ENCODE peak calls at places on chromosomes 3 and 15, in eight cellular contexts. Y, I, G, C, H, S, E and T are unnamed samples.

GRCh38 chr15:78204351-78205309 is 29.7 kb downstream of the ACSBG1 start:
- DNase-seq in S (peak; percentile 43), H (peak; percentile 81), C (no peak), I (no peak), Y (peak; percentile 34), G (peak; percentile 12), E (no peak), T (no peak)

GRCh38 chr3:122000936-122001605 is 21.0 kb downstream of the ILDR1 start:
- DNase-seq in S (no peak), C (no peak), G (no peak), H (no peak), I (no peak), Y (peak; percentile 57), E (no peak), T (no peak)

GRCh38 chr3:142646020-142646783 is 50.0 kb downstream of the PLS1 start:
- DNase-seq in C (no peak), E (no peak), H (no peak), I (no peak), S (no peak), Y (no peak), G (no peak), T (no peak)

GRCh38 chr15:58839485-58839884 is 68.4 kb downstream of the MINDY2 start:
- DNase-seq in C (no peak), Y (peak; percentile 25), S (no peak), G (no peak), I (no peak), E (no peak), H (no peak), T (peak; percentile 7)

GRCh38 chr3:116153174-116153573 is 292.1 kb downstream of the LSAMP start:
- DNase-seq in E (no peak), G (no peak), S (no peak), I (no peak), C (no peak), Y (no peak), H (no peak), T (no peak)

GRCh38 chr3:77460326-77460725 is 420.4 kb downstream of the ROBO2 start:
- DNase-seq in H (no peak), S (no peak), Y (no peak), I (no peak), G (no peak), E (no peak), C (no peak), T (no peak)

GRCh38 chr3:12879191-12879815 is 37.9 kb upstream of the RPL32 start:
- DNase-seq in S (no peak), I (no peak), H (no peak), E (no peak), G (no peak), C (no peak), Y (no peak), T (no peak)

GRCh38 chr3:16388850-16389411 is 123.9 kb downstream of the OXNAD1 start:
- DNase-seq in I (no peak), S (peak; percentile 54), G (no peak), Y (no peak), H (no peak), E (no peak), C (no peak), T (no peak)

GRCh38 chr3:31481697-31482096 is 51.0 kb upstream of the STT3B start:
- DNase-seq in Y (no peak), G (no peak), I (no peak), E (no peak), S (no peak), H (no peak), C (no peak), T (peak; percentile 10)

GRCh38 chr3:171374661-171375285 is 85.4 kb downstream of the TNIK start:
- DNase-seq in C (no peak), S (peak; percentile 78), Y (no peak), H (no peak), G (no peak), I (no peak), E (no peak), T (no peak)

GRCh38 chr3:193987186-193987585 is 148.8 kb upstream of the HES1 start:
- DNase-seq in C (no peak), Y (no peak), G (no peak), H (no peak), E (no peak), I (no peak), S (no peak), T (no peak)

GRCh38 chr3:63295806-63296205 is 17.7 kb downstream of the SYNPR start:
- DNase-seq in Y (no peak), C (no peak), S (no peak), E (no peak), H (peak; percentile 29), I (no peak), G (no peak), T (peak; percentile 6)

GRCh38 chr3:31532587-31533168 is at the start of gene STT3B:
- DNase-seq in G (no peak), H (peak; percentile 80), S (peak; percentile 89), I (no peak), C (peak; percentile 85), Y (peak; percentile 88), E (peak; percentile 90), T (peak; percentile 33)

GRCh38 chr3:72960812-72961518 is 35.6 kb upstream of the PPP4R2 start:
- DNase-seq in G (no peak), Y (no peak), E (no peak), C (no peak), S (peak; percentile 96), I (no peak), H (peak; percentile 50), T (peak; percentile 56)

GRCh38 chr3:25536668-25537331 is 108.7 kb downstream of the RARB start:
- DNase-seq in S (no peak), H (no peak), Y (no peak), E (no peak), I (no peak), G (no peak), C (no peak), T (no peak)

GRCh38 chr15:82881747-82882146 is 70.8 kb downstream of the HOMER2 start:
- DNase-seq in C (no peak), G (no peak), I (no peak), Y (no peak), E (no peak), H (no peak), S (no peak), T (no peak)

GRCh38 chr3:124887177-124887995 is at the start of gene ITGB5:
- DNase-seq in C (peak; percentile 14), I (no peak), E (peak; percentile 93), G (peak; percentile 80), S (peak; percentile 88), H (peak; percentile 79), Y (peak; percentile 93), T (peak; percentile 32)

GRCh38 chr3:130876594-130876993 is 17.3 kb upstream of the ATP2C1 start:
- DNase-seq in G (no peak), S (no peak), Y (no peak), C (no peak), I (no peak), H (no peak), E (no peak), T (no peak)

GRCh38 chr3:197957775-197958103 is 2.3 kb upstream of the LMLN start:
- DNase-seq in E (no peak), S (no peak), Y (no peak), G (no peak), I (no peak), H (no peak), C (no peak), T (no peak)

DNA sequence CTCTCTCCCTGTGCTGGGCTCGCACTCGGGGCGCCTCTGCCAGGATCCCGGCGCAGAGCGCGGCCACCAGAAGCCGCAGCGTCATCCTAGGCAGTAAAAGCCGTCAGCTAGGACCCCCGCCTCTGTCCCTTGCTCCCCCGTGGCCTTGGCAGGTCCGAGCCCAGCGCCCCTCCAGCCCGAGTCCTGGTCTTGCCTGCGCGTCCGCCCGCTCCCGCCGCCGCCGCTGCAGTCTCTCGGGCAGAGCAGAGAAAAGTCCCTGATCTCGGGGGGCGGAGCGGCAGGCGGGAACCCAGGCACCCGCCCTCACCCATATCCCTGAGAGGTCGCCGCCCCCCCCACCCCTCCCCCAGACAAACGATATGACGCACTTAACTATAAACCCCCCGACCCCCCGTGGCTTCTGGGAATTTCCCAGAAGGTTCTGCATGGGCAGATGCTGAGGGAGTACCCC is at the start of gene COL7A1:
- DNase-seq in H (no peak), I (no peak), Y (no peak), S (no peak), C (no peak), E (no peak), G (no peak), T (no peak)
- H3K4me3 ChIP-seq in H (no peak within 1 kb of the TSS), I (no peak within 1 kb of the TSS), Y (peak within 1 kb of the TSS; percentile 50), S (peak within 1 kb of the TSS; percentile 73), C (no peak within 1 kb of the TSS), E (peak within 1 kb of the TSS; percentile 42), G (peak within 1 kb of the TSS; percentile 74), T (no peak within 1 kb of the TSS)

GRCh38 chr3:118811333-118811732 is 223.3 kb downstream of the IGSF11 start:
- DNase-seq in E (no peak), S (no peak), H (no peak), G (no peak), C (no peak), I (no peak), Y (no peak), T (no peak)

GRCh38 chr3:118810499-118811035 is 224.1 kb downstream of the IGSF11 start:
- DNase-seq in S (no peak), Y (no peak), G (no peak), I (no peak), C (no peak), H (no peak), E (no peak), T (no peak)

GRCh38 chr3:118808743-118809142 is 225.9 kb downstream of the IGSF11 start:
- DNase-seq in I (no peak), C (no peak), Y (no peak), G (no peak), H (no peak), E (no peak), S (no peak), T (no peak)

GRCh38 chr3:118806423-118806822 is 228.2 kb downstream of the IGSF11 start:
- DNase-seq in Y (no peak), E (no peak), H (no peak), G (no peak), C (no peak), I (no peak), S (no peak), T (no peak)

GRCh38 chr3:118809696-118810498 is 224.7 kb downstream of the IGSF11 start:
- DNase-seq in Y (no peak), C (no peak), I (no peak), H (no peak), S (no peak), G (no peak), E (no peak), T (no peak)
- H3K4me3 ChIP-seq in Y (no peak overlapping the region), C (no peak overlapping the region), I (no peak overlapping the region), H (no peak overlapping the region), S (no peak overlapping the region), G (no peak overlapping the region), E (no peak overlapping the region), T (no peak overlapping the region)

GRCh38 chr3:53169832-53170324 is 8.9 kb downstream of the PRKCD start:
- DNase-seq in H (no peak), I (no peak), C (no peak), S (no peak), G (no peak), Y (peak; percentile 48), E (no peak), T (no peak)
- H3K4me3 ChIP-seq in H (no peak overlapping the region), I (no peak overlapping the region), C (no peak overlapping the region), S (no peak overlapping the region), G (peak overlapping the region; percentile 19), Y (no peak overlapping the region), E (no peak overlapping the region), T (no peak overlapping the region)

DNA sequence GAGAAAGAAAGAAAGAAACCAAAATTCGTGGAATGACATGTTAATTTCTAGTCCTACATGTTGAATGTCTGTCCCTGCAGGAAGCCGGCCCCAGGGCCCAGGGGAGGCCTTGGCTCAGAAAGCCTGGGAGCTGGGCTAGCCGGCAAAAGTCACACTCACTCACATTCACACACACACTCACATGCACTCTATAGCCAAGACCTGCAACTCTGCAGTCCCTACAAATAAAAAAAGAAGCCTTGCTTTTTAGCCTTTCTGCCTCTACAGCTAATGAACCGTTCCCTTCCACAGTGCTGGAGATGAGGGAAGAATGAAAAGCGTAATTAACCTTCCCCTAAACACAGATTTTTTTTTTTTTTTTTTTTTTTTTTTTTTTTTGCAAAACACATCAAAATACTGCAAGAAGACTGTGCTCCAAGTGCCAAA is 4.4 kb downstream of the MECOM start:
- DNase-seq in E (no peak), Y (peak; percentile 66), G (no peak), C (no peak), I (no peak), S (no peak), H (peak; percentile 62), T (no peak)
- H3K4me3 ChIP-seq in E (no peak overlapping the region), Y (peak overlapping the region; percentile 41), G (no peak overlapping the region), C (no peak overlapping the region), I (no peak overlapping the region), S (no peak overlapping the region), H (no peak overlapping the region), T (no peak overlapping the region)